ENCODE peak calls at places on chromosomes 5 and 9, in eight cellular contexts. Y is pancreas, F is stomach, N is right lobe of liver, M is tibial artery, B is colonic mucosa, U is A549, W is lower lobe of right lung. V is an unnamed sample. For H3K4me1, the result is how much of the 10 kb centered on the place peaks cover.

GRCh38 chr9:127698985-127699670 is 7.7 kb upstream of the CFAP157 start:
- DNase-seq in W (peak), U (peak), M (peak), Y (peak), F (peak), N (peak), B (peak), V (peak)

GRCh38 chr9:81686614-81687520 is 2.5 kb downstream of the TLE1 start:
- DNase-seq in F (peak), U (peak), W (peak), M (peak), B (peak), N (peak), Y (peak), V (peak)

GRCh38 chr9:104758974-104759373 is 5.0 kb upstream of the NIPSNAP3B start:
- DNase-seq in Y (no peak), W (no peak), M (no peak), F (no peak), N (no peak), B (no peak), U (no peak), V (no peak)

GRCh38 chr5:115850771-115851416 is 9.2 kb downstream of the AP3S1 start:
- DNase-seq in Y (no peak), B (no peak), F (no peak), U (no peak), M (no peak), W (no peak), N (no peak), V (no peak)

GRCh38 chr9:126501383-126502331 is 112.1 kb upstream of the LMX1B start:
- DNase-seq in B (no peak), M (no peak), F (no peak), W (peak), N (no peak), U (no peak), Y (no peak), V (no peak)

GRCh38 chr5:98349990-98350365 is 423.5 kb upstream of the RGMB start:
- DNase-seq in M (no peak), W (no peak), N (no peak), Y (no peak), U (no peak), F (no peak), B (no peak), V (no peak)

GRCh38 chr5:106940986-106941385 is 729.8 kb downstream of the EFNA5 start:
- DNase-seq in N (no peak), U (peak), Y (peak), W (no peak), B (no peak), M (no peak), F (peak), V (no peak)

GRCh38 chr9:84710701-84711397 is 41.3 kb downstream of the NTRK2 start:
- DNase-seq in F (no peak), N (no peak), B (no peak), Y (no peak), W (no peak), M (no peak), U (no peak), V (no peak)

GRCh38 chr9:69178583-69179011 is 4.5 kb downstream of the TJP2 start:
- DNase-seq in Y (no peak), N (no peak), U (peak), M (no peak), F (no peak), W (no peak), B (no peak), V (peak)

GRCh38 chr5:8984386-8984785 is 561.5 kb downstream of the SEMA5A start:
- DNase-seq in N (no peak), M (no peak), W (no peak), B (no peak), U (no peak), F (no peak), Y (no peak), V (no peak)

GRCh38 chr9:13534006-13534405 is 254.5 kb upstream of the MPDZ start:
- DNase-seq in B (no peak), U (no peak), Y (no peak), M (no peak), W (no peak), N (no peak), F (no peak), V (peak)

GRCh38 chr5:89694026-89694540 is 715.5 kb downstream of the CETN3 start:
- DNase-seq in F (no peak), N (no peak), B (no peak), M (no peak), W (no peak), U (no peak), Y (no peak), V (no peak)

GRCh38 chr9:132978451-132979087 is at the start of gene GFI1B:
- DNase-seq in U (no peak), M (no peak), B (no peak), N (no peak), W (no peak), Y (no peak), F (no peak), V (no peak)

GRCh38 chr9:109640232-109641078 is 139.5 kb upstream of the PALM2AKAP2 start:
- DNase-seq in B (no peak), M (peak), U (peak), F (peak), W (peak), N (peak), Y (peak), V (no peak)

GRCh38 chr9:92242115-92242778 is 51.2 kb downstream of the IARS1 start:
- DNase-seq in Y (no peak), F (no peak), U (peak), B (no peak), M (no peak), W (no peak), N (no peak), V (no peak)

GRCh38 chr5:68265347-68265746 is 49.8 kb downstream of the PIK3R1 start:
- DNase-seq in B (no peak), F (no peak), M (no peak), W (no peak), N (no peak), U (no peak), Y (no peak), V (no peak)

GRCh38 chr5:68264024-68264956 is 48.7 kb downstream of the PIK3R1 start:
- DNase-seq in U (no peak), N (peak), Y (peak), W (no peak), B (peak), M (no peak), F (no peak), V (no peak)

GRCh38 chr5:68266457-68266856 is 50.9 kb downstream of the PIK3R1 start:
- DNase-seq in F (no peak), W (no peak), U (no peak), Y (no peak), M (no peak), B (no peak), N (no peak), V (no peak)

GRCh38 chr5:68267044-68267443 is 51.5 kb downstream of the PIK3R1 start:
- DNase-seq in F (no peak), W (no peak), U (no peak), N (no peak), Y (no peak), M (no peak), B (no peak), V (no peak)

GRCh38 chr5:68265822-68266395 is 50.4 kb downstream of the PIK3R1 start:
- DNase-seq in N (no peak), M (no peak), W (no peak), U (no peak), Y (no peak), F (no peak), B (no peak), V (no peak)
- H3K4me1 ChIP-seq in N (under half), M (under half), W (half or more), U (under half), Y (under half), F (half or more), B (under half), V (under half)

GRCh38 chr5:160442824-160443431 is 21.3 kb downstream of the PTTG1 start:
- DNase-seq in U (no peak), M (no peak), B (no peak), N (no peak), W (no peak), Y (no peak), F (peak), V (no peak)

GRCh38 chr5:160436017-160436416 is 14.4 kb downstream of the PTTG1 start:
- DNase-seq in U (no peak), M (no peak), B (no peak), F (no peak), Y (no peak), N (no peak), W (no peak), V (no peak)

GRCh38 chr5:160438316-160439204 is 16.9 kb downstream of the PTTG1 start:
- DNase-seq in Y (peak), F (peak), M (no peak), B (peak), N (no peak), W (peak), U (peak), V (peak)

GRCh38 chr5:160441352-160441781 is 19.7 kb downstream of the PTTG1 start:
- DNase-seq in F (no peak), Y (no peak), N (no peak), B (no peak), M (no peak), U (no peak), W (no peak), V (no peak)

DNA sequence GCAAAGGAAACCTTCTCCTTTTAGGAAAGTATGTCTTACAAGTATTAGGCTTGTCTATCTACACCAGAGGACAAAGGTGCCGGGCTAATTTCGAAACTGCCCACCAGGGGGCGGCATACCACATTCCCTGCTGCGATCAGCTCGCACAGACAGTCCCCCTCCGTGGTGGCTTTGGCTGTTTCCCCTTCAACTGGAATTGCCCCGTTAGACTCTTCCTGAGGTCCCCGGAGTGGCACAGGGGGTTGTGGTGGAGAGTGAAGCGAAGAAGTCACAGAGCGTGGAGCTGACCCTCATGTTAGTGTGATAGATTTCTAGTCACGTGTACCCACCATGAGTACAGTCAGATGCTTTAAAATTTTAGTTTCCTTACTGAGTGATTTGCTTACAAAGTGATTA is 17.5 kb downstream of the PTTG1 start:
- DNase-seq in U (peak), M (peak), N (peak), W (peak), F (peak), Y (peak), B (peak), V (no peak)
- H3K27ac ChIP-seq in U (peak), M (peak), N (no peak), W (peak), F (peak), Y (no peak), B (no peak), V (no peak)

GRCh38 chr5:170338272-170338671 is 40.7 kb upstream of the LCP2 start:
- DNase-seq in F (no peak), U (no peak), Y (no peak), W (no peak), M (no peak), N (no peak), B (no peak), V (no peak)

GRCh38 chr5:170339780-170340167 is 42.2 kb upstream of the LCP2 start:
- DNase-seq in U (no peak), W (no peak), Y (no peak), M (no peak), N (no peak), B (no peak), F (no peak), V (no peak)

GRCh38 chr5:170341545-170341944 is 44.0 kb upstream of the LCP2 start:
- DNase-seq in M (no peak), B (no peak), F (no peak), Y (no peak), N (no peak), W (no peak), U (no peak), V (no peak)

GRCh38 chr5:170337055-170337454 is 39.5 kb upstream of the LCP2 start:
- DNase-seq in N (no peak), Y (no peak), B (no peak), F (no peak), U (no peak), M (no peak), W (no peak), V (no peak)

DNA sequence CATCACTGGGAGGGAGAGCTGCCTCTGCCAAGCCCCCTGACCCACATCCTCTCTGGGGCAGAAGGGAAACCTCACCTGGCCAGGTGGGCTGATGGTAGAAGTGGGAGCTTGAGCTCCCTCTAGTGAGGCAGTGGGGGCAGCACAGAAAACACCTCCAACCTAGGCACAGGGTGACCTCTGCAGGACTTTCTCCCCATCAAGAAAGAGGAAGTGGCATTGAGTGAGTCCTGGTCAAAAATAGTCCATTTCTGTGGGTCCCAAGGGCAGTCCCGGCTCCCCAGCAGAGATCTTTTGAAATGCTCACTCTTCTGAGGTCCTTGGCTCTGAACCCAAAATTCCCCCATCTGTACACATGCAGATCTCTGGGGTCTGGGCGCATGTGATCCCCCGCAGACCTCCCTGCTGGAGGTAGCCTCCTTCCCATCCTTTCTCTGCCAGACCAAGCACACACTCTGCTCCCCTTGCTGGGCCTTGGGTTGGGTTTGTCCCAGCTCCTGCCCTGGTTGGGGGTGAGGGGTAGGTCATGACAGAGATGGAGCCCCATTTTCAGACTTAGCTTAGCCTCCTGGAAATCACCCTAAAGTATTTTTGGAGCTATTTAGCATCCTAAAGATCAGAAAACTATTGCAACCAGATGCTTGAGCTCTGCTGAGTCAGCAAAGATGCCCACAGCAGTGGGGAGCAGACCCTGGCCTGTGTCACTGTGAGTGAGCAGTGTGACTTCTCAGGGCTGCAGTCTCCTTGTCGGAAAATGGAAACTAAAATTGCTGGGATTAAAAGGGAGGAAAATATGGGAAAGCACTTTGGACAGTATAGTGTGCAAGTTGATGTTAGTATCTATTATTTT is 41.6 kb upstream of the LCP2 start:
- DNase-seq in N (no peak), M (no peak), W (no peak), Y (no peak), U (no peak), F (peak), B (peak), V (no peak)
- TF ChIP-seq CTCF in N (peak), M (no peak), W (peak), Y (no peak), U (peak), F (peak), B (peak), V (peak)

GRCh38 chr9:120937596-120937995 is 11.0 kb upstream of the TRAF1 start:
- DNase-seq in W (no peak), U (no peak), M (no peak), N (no peak), B (no peak), Y (no peak), F (no peak), V (no peak)
- H3K4me1 ChIP-seq in W (half or more), U (half or more), M (under half), N (under half), B (under half), Y (under half), F (half or more), V (under half)

GRCh38 chr5:134247411-134247810 is 21.5 kb upstream of the PPP2CA start:
- DNase-seq in M (no peak), Y (no peak), W (no peak), F (no peak), U (peak), N (no peak), B (no peak), V (peak)
- H3K27ac ChIP-seq in M (no peak), Y (no peak), W (no peak), F (no peak), U (peak), N (no peak), B (no peak), V (peak)

GRCh38 chr9:113309204-113309813 is 6.1 kb upstream of the RNF183 start:
- DNase-seq in M (no peak), Y (peak), W (no peak), N (no peak), U (peak), F (peak), B (peak), V (peak)
- TF ChIP-seq CTCF in M (peak), Y (no peak), W (peak), N (peak), U (peak), F (peak), B (peak), V (peak)

DNA sequence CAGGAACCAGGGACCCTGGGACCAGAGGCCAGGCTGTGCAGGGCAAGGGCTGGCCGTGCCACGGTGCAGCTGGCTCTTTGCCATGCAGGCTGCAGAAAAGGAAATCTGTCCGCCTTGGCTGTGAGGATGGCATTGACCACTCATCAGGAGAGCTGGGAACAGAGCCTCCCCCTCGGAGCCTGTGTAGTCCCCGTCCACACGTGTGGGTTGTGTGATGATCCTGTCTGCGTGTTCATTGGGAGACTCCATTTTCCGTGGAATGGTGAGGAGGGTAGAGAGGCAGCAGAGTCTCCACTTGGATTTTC is 47.7 kb downstream of the EHMT1 start:
- DNase-seq in B (no peak), W (no peak), M (no peak), N (peak), Y (no peak), U (no peak), F (no peak), V (no peak)
- H3K4me1 ChIP-seq in B (under half), W (under half), M (under half), N (under half), Y (under half), U (under half), F (half or more), V (under half)

V was measured in foreskin keratinocyte.